ENCODE peak calls at places on chromosome 21, in four cellular contexts. W is neural progenitor cell, Z is adrenal gland, V is heart left ventricle. A is an unnamed sample.

GRCh38 chr21:42833439-42833815 is 45.9 kb downstream of the WDR4 start:
- DNase-seq in Z (peak), V (peak), W (peak), A (no peak)

GRCh38 chr21:30638686-30639085 is 3.7 kb downstream of the KRTAP20-2 start:
- DNase-seq in V (no peak), W (no peak), Z (no peak), A (no peak)

GRCh38 chr21:42403611-42404231 is at the start of gene UBASH3A:
- DNase-seq in Z (no peak), V (no peak), W (no peak), A (no peak)

GRCh38 chr21:35136586-35137254 is 87.6 kb upstream of the RUNX1 start:
- DNase-seq in Z (no peak), W (no peak), V (no peak), A (no peak)

GRCh38 chr21:25862596-25862995 is 127.8 kb downstream of the GABPA start:
- DNase-seq in W (peak), Z (no peak), V (no peak), A (no peak)

GRCh38 chr21:17598437-17598836 is 14.3 kb downstream of the BTG3 start:
- DNase-seq in Z (no peak), W (no peak), V (no peak), A (no peak)

GRCh38 chr21:41231060-41231459 is 63.1 kb downstream of the BACE2 start:
- DNase-seq in W (no peak), Z (no peak), V (no peak), A (no peak)

GRCh38 chr21:39313042-39313456 is 383 bp downstream of the BRWD1 start:
- DNase-seq in Z (peak), V (peak), W (peak), A (no peak)

GRCh38 chr21:22871692-22872091 is 1873.5 kb downstream of the NCAM2 start:
- DNase-seq in W (no peak), V (no peak), Z (no peak), A (no peak)

GRCh38 chr21:26125433-26126167 is 45.0 kb downstream of the APP start:
- DNase-seq in V (no peak), Z (no peak), W (no peak), A (no peak)

GRCh38 chr21:46560568-46561447 is 44.1 kb downstream of the S100B start:
- DNase-seq in Z (no peak), V (no peak), W (no peak), A (no peak)

GRCh38 chr21:24225432-24225831 is 1381.8 kb downstream of the MRPL39 start:
- DNase-seq in V (no peak), W (no peak), Z (no peak), A (no peak)

GRCh38 chr21:29943885-29944284 is 4.1 kb upstream of the GRIK1 start:
- DNase-seq in V (no peak), W (peak), Z (no peak), A (no peak)

GRCh38 chr21:41820384-41821080 is 53.7 kb upstream of the RIPK4 start:
- DNase-seq in Z (no peak), W (no peak), V (no peak), A (no peak)

GRCh38 chr21:32770514-32771133 is 931 bp downstream of the PAXBP1 start:
- DNase-seq in W (no peak), Z (peak), V (no peak), A (no peak)

GRCh38 chr21:28871388-28872015 is 121.2 kb downstream of the LTN1 start:
- DNase-seq in W (no peak), Z (no peak), V (no peak), A (no peak)

GRCh38 chr21:38989097-38989744 is 183.5 kb downstream of the ETS2 start:
- DNase-seq in V (no peak), Z (no peak), W (no peak), A (no peak)

GRCh38 chr21:38170283-38170682 is 86.5 kb upstream of the KCNJ15 start:
- DNase-seq in V (no peak), Z (peak), W (peak), A (no peak)

GRCh38 chr21:17780539-17780938 is 38.6 kb downstream of the C21orf91 start:
- DNase-seq in W (peak), Z (no peak), V (no peak), A (no peak)

GRCh38 chr21:42474043-42474831 is 21.8 kb downstream of the RSPH1 start:
- DNase-seq in V (no peak), W (no peak), Z (no peak), A (no peak)

GRCh38 chr21:46390603-46391545 is 66.9 kb downstream of the PCNT start:
- DNase-seq in W (no peak), Z (no peak), V (no peak), A (no peak)

GRCh38 chr21:41133896-41134522 is 34.0 kb upstream of the BACE2 start:
- DNase-seq in W (peak), V (no peak), Z (peak), A (no peak)

GRCh38 chr21:38267136-38267535 is 10.3 kb downstream of the KCNJ15 start:
- DNase-seq in Z (no peak), W (no peak), V (no peak), A (no peak)

GRCh38 chr21:42834730-42835191 is 44.6 kb downstream of the WDR4 start:
- DNase-seq in Z (no peak), W (no peak), V (peak), A (no peak)

GRCh38 chr21:26925122-26925521 is 41.8 kb downstream of the ADAMTS5 start:
- DNase-seq in W (no peak), Z (no peak), V (no peak), A (no peak)

GRCh38 chr21:29656504-29657227 is 283.1 kb downstream of the GRIK1 start:
- DNase-seq in Z (no peak), W (no peak), V (no peak), A (no peak)

GRCh38 chr21:43646550-43647260 is 12.6 kb downstream of the HSF2BP start:
- DNase-seq in W (peak), Z (peak), V (peak), A (peak)

GRCh38 chr21:43361127-43361492 is 65.8 kb downstream of the SIK1 start:
- DNase-seq in W (no peak), Z (peak), V (peak), A (no peak)

GRCh38 chr21:28538987-28539622 is 453.6 kb downstream of the LTN1 start:
- DNase-seq in Z (no peak), V (no peak), W (no peak), A (no peak)

GRCh38 chr21:28633803-28634572 is 358.7 kb downstream of the LTN1 start:
- DNase-seq in V (peak), W (no peak), Z (no peak), A (no peak)

GRCh38 chr21:27060190-27060589 is 93.3 kb upstream of the ADAMTS5 start:
- DNase-seq in Z (no peak), W (no peak), V (no peak), A (no peak)

GRCh38 chr21:16993416-16994044 is 519.3 kb upstream of the CXADR start:
- DNase-seq in Z (no peak), V (no peak), W (no peak), A (no peak)

GRCh38 chr21:38747796-38748195 is 57.9 kb upstream of the ETS2 start:
- DNase-seq in W (no peak), V (no peak), Z (no peak), A (no peak)

GRCh38 chr21:14306143-14306907 is 76.6 kb downstream of the HSPA13 start:
- DNase-seq in W (no peak), Z (no peak), V (no peak), A (no peak)

GRCh38 chr21:45048968-45049367 is 25.4 kb upstream of the ADARB1 start:
- DNase-seq in V (no peak), W (no peak), Z (no peak), A (no peak)
- H3K27ac ChIP-seq in V (no peak), W (no peak), Z (no peak), A (no peak)

DNA sequence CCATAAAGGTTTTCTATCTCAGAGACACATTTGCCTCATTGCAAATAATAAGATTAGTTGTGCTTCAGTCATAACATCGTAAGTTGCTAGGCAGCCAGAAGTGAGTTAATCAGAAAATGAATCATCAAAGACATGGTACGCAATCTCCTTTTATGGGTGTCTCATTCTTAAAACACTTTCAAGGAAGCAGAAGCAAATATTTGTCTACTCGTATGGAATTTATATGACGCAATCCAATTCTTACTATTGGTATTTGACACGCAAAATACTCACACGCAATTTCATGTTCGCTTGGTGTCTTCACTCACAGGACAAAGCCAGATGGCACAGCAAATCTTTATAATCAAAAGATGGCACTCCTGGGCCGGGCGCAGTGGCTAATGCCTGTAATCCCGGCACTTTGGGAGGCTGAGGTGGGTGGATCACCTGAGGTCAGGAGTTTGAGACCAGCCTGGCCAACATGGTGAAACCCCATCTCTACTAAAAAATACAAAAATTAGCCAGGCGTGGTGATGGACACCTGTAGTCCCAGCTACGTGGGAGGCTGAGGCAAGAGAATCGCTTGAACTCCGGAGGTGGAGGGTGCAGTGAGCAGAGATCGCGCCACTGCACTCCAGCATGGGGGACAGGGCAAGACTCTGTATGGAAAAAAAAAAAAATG is 56.4 kb downstream of the HLCS start:
- DNase-seq in Z (no peak), V (no peak), W (no peak), A (no peak)
- H3K27ac ChIP-seq in Z (no peak), V (no peak), W (no peak), A (no peak)

DNA sequence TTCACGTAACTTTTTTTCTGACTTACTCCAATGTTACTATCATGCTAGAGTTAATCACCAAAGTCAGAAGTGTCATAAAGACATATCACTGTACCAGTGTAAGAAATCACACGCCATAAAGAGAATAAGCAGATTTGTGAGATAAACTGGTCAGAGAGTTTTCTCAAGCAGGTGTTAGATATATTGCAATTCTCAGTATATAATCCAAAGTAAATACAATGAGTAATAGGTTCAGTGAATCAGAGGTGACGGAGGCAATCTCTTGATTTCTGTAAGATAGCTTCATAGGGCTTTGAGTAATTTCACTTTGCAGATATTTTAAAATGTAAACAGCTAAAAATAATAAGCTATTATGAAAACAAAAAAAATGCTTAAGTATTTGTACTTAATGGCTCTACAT is 118.8 kb downstream of the USP25 start:
- DNase-seq in V (no peak), Z (no peak), W (no peak), A (no peak)
- H3K27ac ChIP-seq in V (no peak), Z (no peak), W (no peak), A (no peak)

DNA sequence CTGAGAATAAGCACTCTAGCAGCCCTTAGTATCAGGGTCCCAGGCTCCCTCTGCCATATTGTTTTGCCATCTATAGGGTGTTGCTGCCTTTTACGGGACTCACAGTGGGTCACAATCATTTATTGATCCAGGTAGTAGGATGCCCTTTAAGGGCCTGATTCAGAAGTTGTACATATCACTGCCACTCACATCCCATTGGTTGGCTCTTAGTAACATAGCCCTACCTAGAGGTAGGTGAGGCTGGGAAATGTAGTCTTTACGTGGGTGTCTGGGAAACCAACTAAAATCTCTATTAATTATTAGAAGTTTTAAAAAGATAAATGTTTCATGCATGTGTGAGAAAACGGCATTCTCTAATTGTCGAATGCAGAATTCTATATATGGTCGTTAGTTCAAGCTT is 78.8 kb upstream of the ATP5PO start:
- DNase-seq in V (no peak), W (no peak), Z (no peak), A (no peak)
- H3K27ac ChIP-seq in V (no peak), W (no peak), Z (no peak), A (no peak)